ENCODE peak calls at places on chromosomes 5 and 9, in eight cellular contexts. M is heart left ventricle; N is HEK293T; K is stimulated activated CD4-positive, alpha-beta T cell treated with anti-CD3 and anti-CD28 coated beads, Interleukin-2, amount 100 ng/mL, for 24 hours; S is CD8-positive, alpha-beta T cell; P is mucosa of gallbladder; R is IMR-90; Y is amniotic epithelial cell. V is an unnamed sample.

GRCh38 chr5:178378527-178379484 is 146.2 kb upstream of the PHYKPL start:
- DNase-seq in K (no peak), M (no peak), P (no peak), N (no peak), Y (no peak), S (no peak), R (peak), V (no peak)

GRCh38 chr9:15404171-15404570 is 18.5 kb upstream of the SNAPC3 start:
- DNase-seq in K (no peak), Y (no peak), P (no peak), S (no peak), R (no peak), N (no peak), M (no peak), V (no peak)

GRCh38 chr9:136881691-136882108 is 4.6 kb upstream of the TRAF2 start:
- DNase-seq in N (no peak), Y (peak), P (no peak), R (peak), M (peak), K (peak), S (peak), V (peak)

GRCh38 chr9:33166263-33167083 is 663 bp downstream of the B4GALT1 start:
- DNase-seq in K (no peak), N (peak), R (no peak), P (peak), M (peak), Y (no peak), S (no peak), V (no peak)

GRCh38 chr5:150402226-150402773 is 10.4 kb downstream of the CD74 start:
- DNase-seq in P (no peak), R (no peak), M (no peak), S (no peak), Y (no peak), K (no peak), N (no peak), V (no peak)

GRCh38 chr5:33230467-33231078 is 210.2 kb upstream of the TARS1 start:
- DNase-seq in S (no peak), R (no peak), Y (no peak), P (no peak), K (no peak), N (no peak), M (no peak), V (no peak)

GRCh38 chr5:149860801-149861322 is 83.7 kb downstream of the PDE6A start:
- DNase-seq in M (no peak), R (no peak), P (no peak), Y (peak), S (peak), K (no peak), N (no peak), V (no peak)

GRCh38 chr5:172642926-172643325 is 1.9 kb downstream of the NEURL1B start:
- DNase-seq in N (no peak), M (peak), P (no peak), K (no peak), Y (no peak), S (no peak), R (no peak), V (no peak)

GRCh38 chr9:93020785-93021670 is 37.5 kb upstream of the SUSD3 start:
- DNase-seq in P (no peak), M (no peak), R (no peak), S (no peak), Y (no peak), K (peak), N (no peak), V (no peak)

GRCh38 chr9:127683723-127684122 is 23.1 kb upstream of the CFAP157 start:
- DNase-seq in Y (peak), K (no peak), P (no peak), R (peak), S (no peak), N (no peak), M (no peak), V (no peak)

GRCh38 chr5:68315679-68316271 is 100.2 kb downstream of the PIK3R1 start:
- DNase-seq in K (peak), P (no peak), N (no peak), Y (no peak), R (no peak), M (no peak), S (peak), V (peak)

V was measured in Calu3.